ENCODE peak calls at places on chromosomes 3 and 15, in ten cellular contexts. K is activated T-helper 1 cell treated with anti-CD3 and anti-CD28 coated beads, Interleukin-2, amount 50 U/mL, for 16 hours; Q is fibroblast of lung; F is lung microvascular endothelial cell; V is CD4-positive, alpha-beta memory T cell; X is CD8-positive, alpha-beta T cell; L is T47D; U is IMR-90; J is stimulated activated CD4-positive, alpha-beta T cell treated with anti-CD3 and anti-CD28 coated beads, Interleukin-2, amount 100 ng/mL, for 48 hours; I is ACHN. Z is an unnamed sample.
A peak's percentile ranks its signal among the peaks of the same experiment; 100 is the strongest.

GRCh38 chr15:57551717-57552677 is 39.7 kb upstream of the MYZAP start:
- DNase-seq in K (no peak), Q (no peak), F (peak; percentile 67), V (no peak), X (no peak), L (peak; percentile 30), U (peak; percentile 70), J (no peak), I (peak; percentile 90), Z (no peak)

GRCh38 chr3:190581041-190581501 is 67.2 kb downstream of the IL1RAP start:
- DNase-seq in K (no peak), Q (peak; percentile 35), F (peak; percentile 2), V (no peak), X (no peak), L (no peak), U (peak; percentile 24), J (no peak), I (no peak), Z (no peak)

GRCh38 chr3:133745981-133746721 is at the start of gene TF:
- DNase-seq in K (no peak), Q (no peak), F (no peak), V (no peak), X (no peak), L (no peak), U (no peak), J (no peak), I (no peak), Z (no peak)

GRCh38 chr3:12948891-12949711 is 107.7 kb upstream of the RPL32 start:
- DNase-seq in K (no peak), Q (peak; percentile 9), F (peak; percentile 40), V (peak; percentile 48), X (no peak), L (no peak), U (peak; percentile 48), J (peak; percentile 34), I (no peak), Z (no peak)

GRCh38 chr3:182325213-182325941 is 467.9 kb upstream of the ATP11B start:
- DNase-seq in K (no peak), Q (no peak), F (no peak), V (no peak), X (no peak), L (no peak), U (no peak), J (no peak), I (no peak), Z (peak; percentile 70)

GRCh38 chr15:58985443-58985842 is 2.0 kb upstream of the RNF111 start:
- DNase-seq in K (no peak), Q (peak; percentile 56), F (peak; percentile 5), V (no peak), X (no peak), L (no peak), U (peak; percentile 19), J (no peak), I (no peak), Z (no peak)

GRCh38 chr3:41286305-41286704 is 87.0 kb downstream of the CTNNB1 start:
- DNase-seq in K (no peak), Q (no peak), F (no peak), V (no peak), X (no peak), L (no peak), U (no peak), J (no peak), I (no peak), Z (no peak)

GRCh38 chr3:64104006-64104405 is 80.7 kb upstream of the PSMD6 start:
- DNase-seq in K (no peak), Q (no peak), F (no peak), V (no peak), X (no peak), L (no peak), U (no peak), J (no peak), I (no peak), Z (no peak)

GRCh38 chr3:53820756-53821580 is 25.3 kb downstream of the CHDH start:
- DNase-seq in K (no peak), Q (no peak), F (no peak), V (no peak), X (no peak), L (no peak), U (no peak), J (no peak), I (no peak), Z (no peak)

GRCh38 chr3:125129512-125129962 is 73.7 kb upstream of the HEG1 start:
- DNase-seq in K (no peak), Q (peak; percentile 99), F (no peak), V (no peak), X (no peak), L (no peak), U (peak; percentile 99), J (no peak), I (peak; percentile 71), Z (no peak)

GRCh38 chr3:71030748-71031147 is 552.8 kb downstream of the FOXP1 start:
- DNase-seq in K (no peak), Q (no peak), F (no peak), V (no peak), X (no peak), L (no peak), U (no peak), J (no peak), I (no peak), Z (no peak)

GRCh38 chr3:131728898-131729297 is 226.1 kb upstream of the MRPL3 start:
- DNase-seq in K (no peak), Q (no peak), F (no peak), V (no peak), X (no peak), L (no peak), U (no peak), J (no peak), I (no peak), Z (no peak)

GRCh38 chr15:101101676-101102075 is 150.2 kb downstream of the CHSY1 start:
- DNase-seq in K (no peak), Q (no peak), F (no peak), V (no peak), X (no peak), L (no peak), U (no peak), J (no peak), I (no peak), Z (peak; percentile 39)

GRCh38 chr3:160130950-160131349 is 94.3 kb upstream of the C3orf80 start:
- DNase-seq in K (no peak), Q (peak; percentile 33), F (no peak), V (no peak), X (no peak), L (no peak), U (peak; percentile 76), J (no peak), I (no peak), Z (no peak)

GRCh38 chr3:106184540-106185457 is 316.0 kb upstream of the CBLB start:
- DNase-seq in K (no peak), Q (no peak), F (no peak), V (no peak), X (no peak), L (no peak), U (no peak), J (no peak), I (no peak), Z (no peak)

GRCh38 chr15:35854398-35854797 is 308.4 kb upstream of the DPH6 start:
- DNase-seq in K (no peak), Q (no peak), F (no peak), V (no peak), X (no peak), L (no peak), U (no peak), J (no peak), I (no peak), Z (no peak)

GRCh38 chr3:126522363-126522788 is 1.6 kb upstream of the CHST13 start:
- DNase-seq in K (no peak), Q (peak; percentile 50), F (peak; percentile 57), V (no peak), X (peak; percentile 71), L (peak; percentile 81), U (peak; percentile 33), J (peak; percentile 37), I (peak; percentile 54), Z (peak; percentile 56)

GRCh38 chr15:80286055-80286454 is 34.0 kb upstream of the CTXND1 start:
- DNase-seq in K (no peak), Q (no peak), F (no peak), V (no peak), X (no peak), L (no peak), U (no peak), J (no peak), I (no peak), Z (no peak)

GRCh38 chr15:73876779-73877178 is 3.4 kb downstream of the TBC1D21 start:
- DNase-seq in K (no peak), Q (no peak), F (no peak), V (no peak), X (no peak), L (no peak), U (no peak), J (no peak), I (no peak), Z (no peak)

GRCh38 chr3:38566215-38566528 is 70.0 kb downstream of the EXOG start:
- DNase-seq in K (no peak), Q (no peak), F (no peak), V (no peak), X (no peak), L (no peak), U (no peak), J (no peak), I (no peak), Z (no peak)

GRCh38 chr15:98583758-98584157 is 64.6 kb upstream of the IGF1R start:
- DNase-seq in K (no peak), Q (no peak), F (no peak), V (no peak), X (no peak), L (no peak), U (no peak), J (no peak), I (no peak), Z (no peak)

GRCh38 chr3:99366663-99367429 is 271.5 kb upstream of the COL8A1 start:
- DNase-seq in K (no peak), Q (no peak), F (no peak), V (no peak), X (no peak), L (no peak), U (no peak), J (no peak), I (peak; percentile 13), Z (peak; percentile 9)

GRCh38 chr3:138114431-138114918 is 933 bp downstream of the DZIP1L start:
- DNase-seq in K (no peak), Q (peak; percentile 35), F (no peak), V (no peak), X (no peak), L (no peak), U (peak; percentile 43), J (no peak), I (peak; percentile 42), Z (no peak)

GRCh38 chr15:96359772-96360498 is 29.4 kb downstream of the NR2F2 start:
- DNase-seq in K (no peak), Q (peak; percentile 53), F (peak; percentile 62), V (no peak), X (no peak), L (no peak), U (no peak), J (no peak), I (peak; percentile 77), Z (no peak)

GRCh38 chr15:34436126-34436955 is 1.3 kb downstream of the GOLGA8A start:
- DNase-seq in K (no peak), Q (peak; percentile 9), F (peak; percentile 0), V (peak; percentile 56), X (peak; percentile 52), L (peak; percentile 30), U (no peak), J (peak; percentile 6), I (no peak), Z (no peak)